ENCODE peak calls at places on chromosomes 13 and 19, in seven cellular contexts. J, W, L, I, V, A and B are unnamed samples.

GRCh38 chr19:4988770-4989251 is 19.9 kb downstream of the KDM4B start:
- DNase-seq in J (no peak), W (no peak), L (peak; percentile 90), I (no peak), V (no peak), A (no peak), B (no peak)

GRCh38 chr13:32426981-32427851 is 714 bp downstream of the N4BP2L1 start:
- DNase-seq in J (peak; percentile 87), W (peak; percentile 77), L (peak; percentile 17), I (peak; percentile 60), V (peak; percentile 20), A (peak; percentile 80), B (peak; percentile 48)

GRCh38 chr13:100392709-100393630 is 195.6 kb downstream of the GGACT start:
- DNase-seq in J (no peak), W (no peak), L (peak; percentile 99), I (peak; percentile 84), V (peak; percentile 54), A (peak; percentile 90), B (no peak)

GRCh38 chr13:46613409-46614049 is 60.6 kb downstream of the LRCH1 start:
- DNase-seq in J (no peak), W (no peak), L (no peak), I (no peak), V (no peak), A (no peak), B (no peak)

GRCh38 chr19:7715671-7716070 is 13.7 kb upstream of the FCER2 start:
- DNase-seq in J (no peak), W (no peak), L (no peak), I (no peak), V (no peak), A (no peak), B (no peak)

GRCh38 chr19:32404939-32405430 is 585 bp upstream of the DPY19L3 start:
- DNase-seq in J (peak; percentile 90), W (peak; percentile 42), L (peak; percentile 42), I (no peak), V (peak; percentile 35), A (peak; percentile 84), B (peak; percentile 61)

GRCh38 chr13:20185657-20186056 is 7.1 kb downstream of the GJB2 start:
- DNase-seq in J (peak; percentile 61), W (no peak), L (no peak), I (no peak), V (no peak), A (no peak), B (no peak)

GRCh38 chr13:49877629-49878218 is 58.4 kb downstream of the SPRYD7 start:
- DNase-seq in J (no peak), W (no peak), L (no peak), I (no peak), V (no peak), A (no peak), B (no peak)

GRCh38 chr19:55069859-55070225 is 5.8 kb upstream of the EPS8L1 start:
- DNase-seq in J (no peak), W (no peak), L (no peak), I (no peak), V (no peak), A (no peak), B (no peak)

GRCh38 chr13:30329009-30329585 is 21.7 kb upstream of the KATNAL1 start:
- DNase-seq in J (no peak), W (no peak), L (no peak), I (no peak), V (no peak), A (no peak), B (no peak)

GRCh38 chr13:90800082-90800746 is 547.3 kb upstream of the MIR17HG start:
- DNase-seq in J (no peak), W (no peak), L (no peak), I (no peak), V (peak; percentile 49), A (peak; percentile 76), B (no peak)

GRCh38 chr13:77749481-77749880 is 52.0 kb downstream of the SLAIN1 start:
- DNase-seq in J (no peak), W (no peak), L (no peak), I (no peak), V (no peak), A (no peak), B (no peak)

GRCh38 chr13:65724261-65724660 is 1505.9 kb downstream of the PCDH9 start:
- DNase-seq in J (no peak), W (no peak), L (peak; percentile 80), I (no peak), V (no peak), A (no peak), B (no peak)

GRCh38 chr19:45347570-45348366 is 7.2 kb downstream of the KLC3 start:
- DNase-seq in J (no peak), W (no peak), L (no peak), I (no peak), V (no peak), A (no peak), B (no peak)

GRCh38 chr19:45348367-45349125 is 8.0 kb downstream of the KLC3 start:
- DNase-seq in J (no peak), W (no peak), L (no peak), I (no peak), V (no peak), A (no peak), B (no peak)

GRCh38 chr19:45344621-45345505 is 4.3 kb downstream of the KLC3 start:
- DNase-seq in J (no peak), W (no peak), L (no peak), I (no peak), V (no peak), A (no peak), B (no peak)

GRCh38 chr19:45345506-45345860 is 4.9 kb downstream of the KLC3 start:
- DNase-seq in J (no peak), W (no peak), L (no peak), I (no peak), V (no peak), A (no peak), B (no peak)

DNA sequence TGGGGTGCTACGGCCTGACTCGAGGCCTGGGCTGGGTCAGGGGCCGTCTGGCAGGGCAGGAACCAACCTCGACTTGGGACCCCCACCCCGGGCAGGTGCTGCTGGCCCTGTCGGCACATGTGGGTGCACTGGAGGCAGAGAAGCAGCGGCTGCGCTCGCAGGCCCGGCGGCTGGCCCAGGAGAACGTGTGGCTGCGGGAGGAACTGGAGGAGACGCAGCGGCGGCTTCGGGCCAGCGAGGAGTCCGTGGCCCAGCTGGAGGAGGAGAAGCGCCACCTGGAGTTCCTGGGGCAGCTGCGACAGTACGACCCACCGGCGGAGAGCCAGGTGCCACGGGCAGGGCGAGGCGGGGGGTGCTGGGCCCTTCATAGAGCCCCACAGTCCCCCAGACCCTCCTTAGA is 5.9 kb downstream of the KLC3 start:
- DNase-seq in J (no peak), W (peak; percentile 68), L (no peak), I (no peak), V (no peak), A (no peak), B (no peak)
- TF ChIP-seq CTCF in J (no peak), W (no peak), L (no peak), I (no peak), V (no peak), A (no peak), B (no peak)

GRCh38 chr19:35689836-35690235 is 14.5 kb upstream of the ZBTB32 start:
- DNase-seq in J (no peak), W (no peak), L (peak; percentile 78), I (no peak), V (no peak), A (no peak), B (no peak)

GRCh38 chr19:35693422-35693821 is 10.9 kb upstream of the ZBTB32 start:
- DNase-seq in J (no peak), W (no peak), L (no peak), I (no peak), V (no peak), A (no peak), B (no peak)

GRCh38 chr19:35695895-35696422 is 8.4 kb upstream of the ZBTB32 start:
- DNase-seq in J (no peak), W (no peak), L (no peak), I (no peak), V (no peak), A (no peak), B (no peak)

GRCh38 chr19:35693835-35694599 is 10.3 kb upstream of the ZBTB32 start:
- DNase-seq in J (peak; percentile 87), W (peak; percentile 93), L (peak; percentile 82), I (peak; percentile 87), V (peak; percentile 71), A (peak; percentile 91), B (peak; percentile 86)

DNA sequence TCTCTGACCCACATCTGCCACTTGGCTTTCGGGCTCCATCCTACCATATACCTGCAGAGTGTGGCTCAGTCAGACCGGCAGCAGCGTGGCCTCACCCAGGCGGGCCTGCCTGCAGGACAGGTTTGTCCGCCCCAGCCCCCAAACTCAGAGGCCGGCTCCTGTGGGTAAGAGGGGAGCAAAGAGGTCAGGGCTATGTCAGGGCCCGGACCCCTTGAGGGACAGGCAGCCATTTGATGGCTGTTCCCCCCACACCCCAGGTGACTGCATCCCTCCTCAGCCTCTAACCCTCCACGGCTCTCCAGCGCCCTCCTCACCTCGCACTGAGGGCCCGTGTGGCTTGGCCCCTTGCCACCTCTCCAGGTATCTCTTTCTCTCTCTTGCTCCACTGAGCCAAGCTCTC is 12.3 kb upstream of the ZBTB32 start:
- DNase-seq in J (no peak), W (no peak), L (no peak), I (no peak), V (no peak), A (no peak), B (no peak)
- TF ChIP-seq CTCF in J (no peak), W (no peak), L (no peak), I (no peak), V (no peak), A (no peak), B (no peak)

GRCh38 chr19:47540748-47541147 is 25.9 kb upstream of the NAPA start:
- DNase-seq in J (no peak), W (peak; percentile 36), L (peak; percentile 48), I (no peak), V (no peak), A (no peak), B (no peak)
- TF ChIP-seq CTCF in J (no peak), W (no peak), L (peak; percentile 62), I (no peak), V (no peak), A (peak; percentile 34), B (no peak)

DNA sequence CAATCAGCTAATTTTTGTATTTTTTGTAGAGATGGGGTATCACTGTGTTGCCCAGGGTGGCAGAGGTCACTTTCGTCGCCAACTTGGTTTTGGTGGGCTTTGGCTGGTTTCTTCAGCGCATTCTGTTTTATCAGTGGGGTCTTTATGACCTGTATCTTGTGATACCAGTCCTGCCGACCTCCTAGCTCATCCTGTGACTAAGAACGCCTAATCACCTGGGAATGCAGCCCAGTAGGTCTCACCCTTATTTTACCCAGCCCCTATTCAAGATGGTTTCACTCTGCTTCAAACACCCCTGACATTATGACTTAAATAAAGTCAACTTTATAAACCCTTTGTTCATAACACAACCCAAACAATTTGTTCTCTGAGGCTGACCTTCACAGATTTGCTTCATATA is 3.0 kb upstream of the ZNF878 start:
- DNase-seq in J (no peak), W (no peak), L (no peak), I (no peak), V (no peak), A (no peak), B (no peak)
- TF ChIP-seq CTCF in J (no peak), W (no peak), L (no peak), I (no peak), V (no peak), A (no peak), B (no peak)